ENCODE peak calls at places on chromosomes 5 and 9, in nine cellular contexts. Q, B, A, I, U, F, Y, D and E are unnamed samples.

GRCh38 chr5:20307391-20307790 is 319.4 kb upstream of the CDH18 start:
- DNase-seq in D (no peak), A (no peak), U (no peak), I (no peak), B (no peak), F (no peak), Y (no peak), Q (no peak), E (no peak)

GRCh38 chr5:68240771-68241170 is 25.2 kb downstream of the PIK3R1 start:
- DNase-seq in B (no peak), Q (no peak), F (no peak), I (no peak), D (no peak), U (no peak), Y (no peak), A (no peak), E (no peak)

GRCh38 chr9:133607381-133607780 is 1.8 kb downstream of the FAM163B start:
- DNase-seq in B (no peak), I (no peak), Q (no peak), F (no peak), U (no peak), Y (no peak), A (no peak), D (no peak), E (no peak)

GRCh38 chr9:78605029-78605930 is 308.4 kb downstream of the PSAT1 start:
- DNase-seq in D (no peak), Y (no peak), F (no peak), B (no peak), Q (no peak), A (no peak), I (no peak), U (peak; percentile 41), E (no peak)

GRCh38 chr9:90808890-90809685 is 7.5 kb downstream of the SYK start:
- DNase-seq in B (no peak), D (no peak), F (no peak), U (no peak), Q (no peak), Y (no peak), I (no peak), A (peak; percentile 68), E (no peak)

GRCh38 chr5:34012791-34013190 is 4.9 kb upstream of the AMACR start:
- DNase-seq in D (no peak), A (peak; percentile 50), F (no peak), I (no peak), U (peak; percentile 61), B (no peak), Q (no peak), Y (no peak), E (no peak)

GRCh38 chr5:158487677-158488076 is 612.0 kb downstream of the EBF1 start:
- DNase-seq in Y (no peak), D (no peak), B (no peak), U (no peak), I (no peak), Q (no peak), A (no peak), F (no peak), E (no peak)

GRCh38 chr9:96667363-96667728 is 12.2 kb upstream of the PRXL2C start:
- DNase-seq in A (no peak), B (no peak), F (no peak), D (no peak), Y (no peak), U (no peak), Q (no peak), I (no peak), E (no peak)

GRCh38 chr5:75320341-75320740 is 16.7 kb upstream of the HMGCR start:
- DNase-seq in B (no peak), Y (peak; percentile 57), A (no peak), U (peak; percentile 13), F (no peak), I (no peak), D (no peak), Q (no peak), E (no peak)

GRCh38 chr5:100647461-100648230 is 112.5 kb downstream of the FAM174A start:
- DNase-seq in Y (no peak), D (peak; percentile 47), Q (peak; percentile 69), A (peak; percentile 69), I (peak; percentile 27), F (peak; percentile 61), U (peak; percentile 27), B (peak; percentile 51), E (peak; percentile 17)

GRCh38 chr5:77852514-77853352 is 76.6 kb upstream of the TBCA start:
- DNase-seq in B (no peak), D (no peak), U (peak; percentile 80), A (peak; percentile 67), F (peak; percentile 73), Q (no peak), Y (no peak), I (no peak), E (peak; percentile 38)

GRCh38 chr9:107545036-107545435 is 55.5 kb upstream of the KLF4 start:
- DNase-seq in Y (no peak), D (no peak), Q (no peak), A (no peak), U (no peak), B (no peak), I (no peak), F (no peak), E (peak; percentile 25)

GRCh38 chr9:108271646-108272349 is 584.0 kb downstream of the ACTL7B start:
- DNase-seq in A (no peak), Y (peak; percentile 89), F (peak; percentile 82), U (peak; percentile 75), Q (no peak), B (peak; percentile 64), D (no peak), I (peak; percentile 79), E (peak; percentile 94)

GRCh38 chr5:12357596-12357995 is 453.4 kb upstream of the CTNND2 start:
- DNase-seq in U (peak; percentile 77), Y (no peak), I (no peak), D (no peak), B (no peak), A (no peak), F (no peak), Q (no peak), E (no peak)

GRCh38 chr9:89021154-89021803 is 30.0 kb downstream of the S1PR3 start:
- DNase-seq in A (no peak), I (no peak), B (peak; percentile 73), U (peak; percentile 92), Q (peak; percentile 9), F (peak; percentile 58), Y (peak; percentile 85), D (peak; percentile 34), E (peak; percentile 90)

GRCh38 chr5:111407562-111407961 is 104.8 kb downstream of the STARD4 start:
- DNase-seq in I (no peak), D (no peak), F (no peak), Q (no peak), B (no peak), U (peak; percentile 6), Y (no peak), A (no peak), E (no peak)

GRCh38 chr5:116864157-116864837 is 289.7 kb upstream of the SEMA6A start:
- DNase-seq in Y (no peak), A (no peak), Q (no peak), D (no peak), B (no peak), I (no peak), U (peak; percentile 3), F (peak; percentile 19), E (no peak)

GRCh38 chr9:73149371-73150067 is 2.1 kb upstream of the ANXA1 start:
- DNase-seq in B (peak; percentile 94), F (peak; percentile 80), Y (peak; percentile 81), A (no peak), U (peak; percentile 91), Q (peak; percentile 69), I (peak; percentile 65), D (no peak), E (peak; percentile 88)

GRCh38 chr5:74382864-74383618 is 257.5 kb downstream of the ENC1 start:
- DNase-seq in I (no peak), Q (no peak), D (no peak), Y (peak; percentile 72), A (peak; percentile 65), B (peak; percentile 62), U (peak; percentile 79), F (peak; percentile 33), E (peak; percentile 54)

GRCh38 chr5:126509339-126509738 is 85.7 kb downstream of the ALDH7A1 start:
- DNase-seq in I (no peak), D (no peak), B (no peak), A (no peak), Y (no peak), F (no peak), U (no peak), Q (no peak), E (peak; percentile 74)

GRCh38 chr9:123417289-123418051 is 61.5 kb downstream of the CRB2 start:
- DNase-seq in A (peak; percentile 12), I (no peak), B (no peak), Y (no peak), F (no peak), Q (no peak), U (no peak), D (no peak), E (no peak)
- H3K4me3 ChIP-seq in A (no peak overlapping the region), I (no peak overlapping the region), B (no peak overlapping the region), Y (no peak overlapping the region), F (no peak overlapping the region), Q (no peak overlapping the region), U (no peak overlapping the region), D (no peak overlapping the region), E (no peak overlapping the region)

GRCh38 chr5:106584268-106584667 is 1086.5 kb downstream of the EFNA5 start:
- DNase-seq in Y (no peak), I (no peak), Q (no peak), U (no peak), A (no peak), D (no peak), F (no peak), B (no peak), E (no peak)
- H3K4me3 ChIP-seq in Y (no peak overlapping the region), I (no peak overlapping the region), Q (no peak overlapping the region), U (no peak overlapping the region), A (no peak overlapping the region), D (no peak overlapping the region), F (no peak overlapping the region), B (no peak overlapping the region), E (no peak overlapping the region)

DNA sequence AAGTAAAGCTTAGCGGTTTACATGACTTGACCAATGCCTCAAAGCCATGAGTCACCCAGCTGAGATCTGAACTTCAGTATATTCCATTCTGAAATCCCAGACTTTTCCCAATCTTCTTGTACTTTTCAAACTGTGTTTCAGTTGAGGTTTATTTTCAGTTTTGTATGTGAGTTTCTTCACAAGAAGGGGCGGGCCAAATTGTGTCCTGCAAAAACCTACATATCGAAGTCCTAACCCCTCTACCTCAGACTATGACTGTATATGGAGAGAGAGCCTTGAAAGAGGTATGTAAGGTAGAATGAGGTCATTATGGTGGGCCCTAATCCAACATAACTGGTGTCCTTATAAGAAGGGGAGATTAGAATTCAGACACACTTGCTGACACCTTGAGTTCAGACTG is 665 bp upstream of the TLR4 start:
- DNase-seq in A (no peak), B (peak; percentile 3), I (no peak), D (no peak), F (no peak), U (no peak), Y (no peak), Q (no peak), E (no peak)
- H3K4me3 ChIP-seq in A (peak overlapping the region; percentile 40), B (no peak overlapping the region), I (peak overlapping the region; percentile 33), D (peak overlapping the region; percentile 54), F (no peak overlapping the region), U (peak overlapping the region; percentile 56), Y (peak overlapping the region; percentile 56), Q (no peak overlapping the region), E (peak overlapping the region; percentile 57)

DNA sequence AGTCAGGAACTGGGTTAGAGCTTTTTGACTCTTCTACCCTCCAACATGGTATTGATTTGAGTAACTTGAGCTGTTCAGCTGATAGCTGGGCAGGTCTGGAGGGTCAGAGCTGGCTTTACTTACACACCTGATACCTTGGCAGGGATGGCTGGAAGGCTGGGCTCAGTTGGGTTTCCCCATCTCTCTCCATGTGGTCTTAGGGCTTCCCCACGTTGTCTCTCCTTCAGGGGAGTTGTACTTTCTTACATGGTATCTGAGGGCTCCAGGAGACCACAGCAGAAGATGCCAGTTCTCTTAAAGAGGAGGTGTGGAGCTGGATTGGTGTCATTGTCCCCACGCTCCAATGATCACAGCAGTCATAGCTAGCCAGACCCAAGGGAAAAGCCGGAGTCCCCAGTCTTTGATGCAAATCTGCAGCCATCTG is 25.6 kb downstream of the ISOC1 start:
- DNase-seq in B (no peak), Y (no peak), I (no peak), Q (no peak), A (no peak), F (no peak), U (no peak), D (no peak), E (no peak)
- H3K4me3 ChIP-seq in B (no peak overlapping the region), Y (no peak overlapping the region), I (no peak overlapping the region), Q (no peak overlapping the region), A (no peak overlapping the region), F (no peak overlapping the region), U (no peak overlapping the region), D (no peak overlapping the region), E (no peak overlapping the region)